ENCODE peak calls at places on chromosomes 12 and 14, in four cellular contexts. A is IMR-90; L is A549; K is CD4-positive, CD25-positive, alpha-beta regulatory T cell. J is an unnamed sample.

GRCh38 chr14:34461334-34462131 is 507 bp downstream of the SPTSSA start:
- DNase-seq in A (peak; percentile 52), L (peak; percentile 41), K (peak; percentile 13), J (peak; percentile 44)

GRCh38 chr12:43571885-43572284 is 19.9 kb upstream of the ADAMTS20 start:
- DNase-seq in A (no peak), L (no peak), K (no peak), J (no peak)

GRCh38 chr12:45232771-45233372 is 17.0 kb downstream of the ANO6 start:
- DNase-seq in A (peak; percentile 98), L (peak; percentile 92), K (no peak), J (no peak)

GRCh38 chr14:72332054-72332453 is 399.8 kb downstream of the RGS6 start:
- DNase-seq in A (no peak), L (no peak), K (no peak), J (no peak)

GRCh38 chr12:79844693-79845092 is 90.2 kb downstream of the PPP1R12A start:
- DNase-seq in A (peak; percentile 91), L (peak; percentile 8), K (no peak), J (no peak)

GRCh38 chr12:110117948-110118685 is 6.0 kb upstream of the IFT81 start:
- DNase-seq in A (no peak), L (no peak), K (no peak), J (no peak)

GRCh38 chr12:2795291-2796186 is 769 bp downstream of the FKBP4 start:
- DNase-seq in A (peak; percentile 41), L (peak; percentile 84), K (peak; percentile 72), J (peak; percentile 68)

GRCh38 chr12:18352312-18352711 is 91.0 kb downstream of the PIK3C2G start:
- DNase-seq in A (no peak), L (no peak), K (no peak), J (no peak)

GRCh38 chr12:402127-402456 is 648 bp downstream of the CCDC77 start:
- DNase-seq in A (peak; percentile 41), L (no peak), K (no peak), J (no peak)

GRCh38 chr14:105999361-106000028 is 473.1 kb downstream of the TMEM121 start:
- DNase-seq in A (no peak), L (no peak), K (peak; percentile 69), J (no peak)

GRCh38 chr12:104730761-104731160 is 227.3 kb downstream of the SLC41A2 start:
- DNase-seq in A (no peak), L (no peak), K (no peak), J (no peak)

GRCh38 chr12:129423041-129423580 is 480.7 kb downstream of the TMEM132D start:
- DNase-seq in A (no peak), L (no peak), K (no peak), J (no peak)

GRCh38 chr14:96616168-96616681 is 114.0 kb downstream of the PAPOLA start:
- DNase-seq in A (no peak), L (no peak), K (no peak), J (no peak)

GRCh38 chr14:39229222-39229543 is 4.5 kb upstream of the MIA2 start:
- DNase-seq in A (peak; percentile 7), L (no peak), K (peak; percentile 18), J (no peak)

GRCh38 chr12:109855377-109855776 is 22.2 kb upstream of the TRPV4 start:
- DNase-seq in A (no peak), L (no peak), K (no peak), J (no peak)

GRCh38 chr14:23430733-23431105 is 4.7 kb downstream of the MYH7 start:
- DNase-seq in A (no peak), L (no peak), K (no peak), J (no peak)

DNA sequence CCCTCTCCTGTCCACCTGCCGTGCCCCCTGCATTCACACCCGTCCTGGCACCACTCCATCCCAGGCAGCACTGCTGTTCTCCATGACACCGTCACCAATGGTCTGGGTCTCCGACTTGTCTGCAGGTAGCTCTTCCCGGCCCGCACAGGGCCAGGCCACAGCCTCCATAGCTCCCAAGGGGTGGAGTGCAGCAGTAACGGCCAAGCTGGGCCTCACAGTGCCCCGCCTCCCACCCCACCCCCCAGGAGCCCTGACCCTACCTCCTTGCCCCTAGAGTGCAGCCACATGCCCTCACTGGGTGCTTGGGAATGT is 12.9 kb downstream of the FBRSL1 start:
- DNase-seq in A (no peak), L (no peak), K (no peak), J (no peak)
- H3K4me1 ChIP-seq in A (peaks cover 18% of the 10 kb centered on the region), L (peaks cover 20% of the 10 kb centered on the region), K (peaks cover 81% of the 10 kb centered on the region), J (peaks cover 98% of the 10 kb centered on the region)

DNA sequence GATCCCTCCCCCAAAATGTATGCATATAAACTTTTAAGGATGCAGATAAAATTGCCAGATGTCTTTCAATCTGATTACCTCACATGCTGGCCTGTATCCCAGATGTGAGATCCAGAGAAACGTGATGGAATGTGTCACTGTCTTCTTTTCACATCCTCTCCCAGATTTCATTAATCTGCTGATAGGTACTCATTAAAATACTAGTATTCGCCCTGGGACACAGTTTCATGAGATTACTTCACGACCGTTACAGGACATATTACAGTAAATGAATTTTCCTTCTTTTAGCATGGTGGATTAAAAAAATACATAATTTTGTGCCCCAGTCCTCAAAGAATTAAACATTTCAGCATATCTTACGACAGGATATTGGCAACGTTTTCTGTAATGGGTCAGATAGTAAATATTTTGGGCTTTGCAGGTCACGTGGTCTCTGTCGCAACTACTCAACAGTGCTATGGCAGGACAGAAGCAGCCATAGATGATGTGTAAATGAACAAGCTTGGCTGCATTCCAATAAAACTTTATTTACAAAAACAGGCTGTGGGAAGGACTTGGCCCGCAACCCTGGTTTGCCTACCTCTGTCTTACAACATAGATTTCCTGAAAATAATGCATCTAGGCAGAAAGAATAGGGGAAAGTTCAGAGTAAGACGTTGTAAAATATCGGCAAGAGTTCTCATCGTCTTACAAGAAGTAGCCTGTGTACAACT is 156.0 kb upstream of the DIO3 start:
- DNase-seq in A (peak; percentile 69), L (no peak), K (no peak), J (peak; percentile 53)
- H3K4me1 ChIP-seq in A (peaks cover 25% of the 10 kb centered on the region), L (peaks cover 12% of the 10 kb centered on the region), K (no peaks in the 10 kb centered on the region), J (peaks cover 6% of the 10 kb centered on the region)

DNA sequence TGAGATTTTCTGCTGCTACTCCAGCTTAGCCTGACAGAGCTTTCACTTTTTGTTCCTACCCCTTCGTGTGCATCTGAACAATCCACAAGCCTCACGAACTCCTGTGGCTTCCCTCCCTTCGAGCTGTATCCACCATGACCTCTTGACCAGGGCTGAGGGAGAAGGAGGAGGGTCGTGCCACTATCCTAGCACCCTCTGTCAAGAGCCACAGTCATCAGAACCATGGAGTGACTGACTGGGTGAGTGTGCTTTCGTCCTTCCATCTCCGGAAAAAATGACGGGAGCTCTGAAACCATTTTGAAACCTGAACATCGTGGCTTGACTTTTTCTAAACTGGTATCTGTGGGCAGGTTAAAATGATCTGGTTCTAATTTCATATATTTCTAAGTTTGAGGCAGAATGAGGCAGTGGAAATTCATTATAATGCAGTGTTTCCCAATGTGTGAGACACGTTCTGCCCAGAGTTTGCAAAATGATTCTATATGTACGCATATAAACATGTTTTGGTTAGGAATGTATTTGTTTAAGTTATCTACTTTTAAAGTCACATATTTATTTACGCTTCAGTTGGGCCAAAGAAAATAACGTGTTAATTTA is 27.0 kb downstream of the IL26 start:
- DNase-seq in A (no peak), L (no peak), K (no peak), J (no peak)
- H3K4me1 ChIP-seq in A (no peaks in the 10 kb centered on the region), L (no peaks in the 10 kb centered on the region), K (peaks cover 10% of the 10 kb centered on the region), J (no peaks in the 10 kb centered on the region)

GRCh38 chr14:68939893-68940613 is 39.0 kb downstream of the ACTN1 start:
- DNase-seq in A (peak; percentile 97), L (peak; percentile 82), K (no peak), J (peak; percentile 61)
- H3K4me1 ChIP-seq in A (peaks cover 68% of the 10 kb centered on the region), L (peaks cover 95% of the 10 kb centered on the region), K (peaks cover 5% of the 10 kb centered on the region), J (peaks cover 38% of the 10 kb centered on the region)

GRCh38 chr12:5513406-5513805 is 81.5 kb downstream of the NTF3 start:
- DNase-seq in A (no peak), L (no peak), K (no peak), J (no peak)

GRCh38 chr12:5512585-5512970 is 80.7 kb downstream of the NTF3 start:
- DNase-seq in A (no peak), L (no peak), K (no peak), J (no peak)

GRCh38 chr12:5515458-5515857 is 83.5 kb downstream of the NTF3 start:
- DNase-seq in A (no peak), L (no peak), K (no peak), J (no peak)

GRCh38 chr12:5514545-5514944 is 82.6 kb downstream of the NTF3 start:
- DNase-seq in A (no peak), L (no peak), K (no peak), J (no peak)

GRCh38 chr12:5514016-5514415 is 82.1 kb downstream of the NTF3 start:
- DNase-seq in A (no peak), L (no peak), K (no peak), J (no peak)
- H3K4me1 ChIP-seq in A (no peaks in the 10 kb centered on the region), L (no peaks in the 10 kb centered on the region), K (no peaks in the 10 kb centered on the region), J (no peaks in the 10 kb centered on the region)

GRCh38 chr12:114381177-114381576 is 24.8 kb downstream of the TBX5 start:
- DNase-seq in A (no peak), L (no peak), K (no peak), J (no peak)
- H3K4me1 ChIP-seq in A (no peaks in the 10 kb centered on the region), L (no peaks in the 10 kb centered on the region), K (no peaks in the 10 kb centered on the region), J (no peaks in the 10 kb centered on the region)

GRCh38 chr12:113070117-113070906 is 13.8 kb downstream of the DTX1 start:
- DNase-seq in A (no peak), L (no peak), K (no peak), J (no peak)

GRCh38 chr12:113069149-113069548 is 12.6 kb downstream of the DTX1 start:
- DNase-seq in A (no peak), L (no peak), K (no peak), J (no peak)

GRCh38 chr12:113071063-113071426 is 14.5 kb downstream of the DTX1 start:
- DNase-seq in A (no peak), L (no peak), K (no peak), J (no peak)

GRCh38 chr12:113068312-113068935 is 11.9 kb downstream of the DTX1 start:
- DNase-seq in A (no peak), L (no peak), K (no peak), J (no peak)

DNA sequence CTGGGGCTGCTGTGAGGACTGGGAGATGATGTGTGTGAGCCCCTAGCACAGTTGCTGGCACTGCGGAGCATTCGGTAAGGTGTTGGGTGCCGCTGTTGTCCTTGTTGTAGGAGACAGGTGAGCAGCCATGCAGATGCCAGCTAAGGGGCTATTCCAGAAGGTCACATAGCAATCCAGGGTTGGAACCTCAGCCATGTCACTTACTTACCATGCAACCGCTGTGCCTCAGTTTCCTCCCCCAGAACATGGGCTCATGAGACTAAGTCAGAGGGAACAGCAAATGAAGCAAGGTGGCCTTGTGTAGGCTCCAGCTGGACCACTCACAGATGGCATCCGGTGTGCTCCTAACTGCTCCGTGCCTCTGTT is 13.2 kb downstream of the DTX1 start:
- DNase-seq in A (no peak), L (no peak), K (no peak), J (no peak)
- H3K4me1 ChIP-seq in A (no peaks in the 10 kb centered on the region), L (peaks cover 8% of the 10 kb centered on the region), K (peaks cover 21% of the 10 kb centered on the region), J (no peaks in the 10 kb centered on the region)

DNA sequence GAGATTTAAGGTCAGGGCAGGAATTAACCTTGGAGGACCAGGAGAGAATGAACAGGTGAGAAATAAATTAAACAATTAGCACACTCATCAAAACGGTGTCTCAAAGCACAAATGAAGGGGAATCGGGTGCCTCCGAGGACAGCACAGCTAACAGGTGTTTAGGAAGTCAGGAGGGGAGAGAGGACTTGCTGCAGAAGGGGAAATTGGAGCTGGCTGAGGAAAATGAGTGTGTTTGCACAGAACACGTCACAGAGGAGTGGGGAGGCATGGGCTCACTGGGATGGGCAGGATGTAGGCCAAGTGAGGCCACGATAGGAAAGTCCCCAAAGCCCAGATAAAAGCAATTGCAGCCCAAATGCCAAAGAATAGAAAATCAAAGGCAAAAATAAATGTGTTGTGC is 121.7 kb downstream of the ZNF664 start:
- DNase-seq in A (no peak), L (no peak), K (no peak), J (no peak)
- H3K4me1 ChIP-seq in A (no peaks in the 10 kb centered on the region), L (no peaks in the 10 kb centered on the region), K (no peaks in the 10 kb centered on the region), J (peaks cover 28% of the 10 kb centered on the region)

GRCh38 chr14:68257969-68258368 is 438.4 kb downstream of the RAD51B start:
- DNase-seq in A (no peak), L (no peak), K (no peak), J (no peak)
- H3K4me1 ChIP-seq in A (peaks cover 8% of the 10 kb centered on the region), L (peaks cover 29% of the 10 kb centered on the region), K (peaks cover 15% of the 10 kb centered on the region), J (no peaks in the 10 kb centered on the region)

J was measured in tibial nerve.